ENCODE peak calls at places on chromosome 15, in five cellular contexts. A, Q, V, Y and O are unnamed samples.

GRCh38 chr15:83015361-83015760 is 3.9 kb upstream of the C15orf40 start:
- ATAC-seq in A (no peak), Q (no peak), V (no peak), Y (no peak), O (no peak)

GRCh38 chr15:70763950-70764730 is 782 bp upstream of the UACA start:
- ATAC-seq in A (no peak), Q (no peak), V (no peak), Y (no peak), O (no peak)

GRCh38 chr15:70088887-70089691 is 8.6 kb downstream of the TLE3 start:
- ATAC-seq in A (no peak), Q (no peak), V (peak), Y (no peak), O (peak)

GRCh38 chr15:69595009-69595825 is 142.6 kb downstream of the RPLP1 start:
- ATAC-seq in A (no peak), Q (no peak), V (peak), Y (no peak), O (peak)

GRCh38 chr15:92451225-92451825 is 57.6 kb downstream of the ST8SIA2 start:
- ATAC-seq in A (no peak), Q (no peak), V (no peak), Y (no peak), O (no peak)

GRCh38 chr15:65071381-65071811 is 3.6 kb upstream of the RASL12 start:
- ATAC-seq in A (no peak), Q (no peak), V (peak), Y (no peak), O (peak)

GRCh38 chr15:35606345-35606744 is 60.4 kb upstream of the DPH6 start:
- ATAC-seq in A (peak), Q (no peak), V (no peak), Y (no peak), O (no peak)

GRCh38 chr15:74957301-74958035 is 896 bp upstream of the RPP25 start:
- ATAC-seq in A (peak), Q (peak), V (peak), Y (no peak), O (peak)

GRCh38 chr15:69300129-69300588 is 1.4 kb downstream of the PAQR5 start:
- ATAC-seq in A (no peak), Q (no peak), V (no peak), Y (no peak), O (no peak)

GRCh38 chr15:42385206-42385979 is 26.1 kb downstream of the CAPN3 start:
- ATAC-seq in A (peak), Q (peak), V (no peak), Y (peak), O (no peak)

GRCh38 chr15:63364293-63365003 is 17.2 kb downstream of the CA12 start:
- ATAC-seq in A (no peak), Q (no peak), V (no peak), Y (no peak), O (no peak)

GRCh38 chr15:61749169-61749568 is 311.1 kb downstream of the VPS13C start:
- ATAC-seq in A (no peak), Q (no peak), V (no peak), Y (no peak), O (no peak)

GRCh38 chr15:64869501-64869900 is 27.8 kb downstream of the PLEKHO2 start:
- ATAC-seq in A (no peak), Q (no peak), V (no peak), Y (no peak), O (no peak)

GRCh38 chr15:60520041-60520824 is 41.3 kb upstream of the ICE2 start:
- ATAC-seq in A (peak), Q (peak), V (peak), Y (no peak), O (no peak)

GRCh38 chr15:52797625-52798501 is 7.7 kb upstream of the ONECUT1 start:
- ATAC-seq in A (no peak), Q (no peak), V (no peak), Y (no peak), O (no peak)

GRCh38 chr15:52511084-52511483 is 17.6 kb downstream of the MYO5A start:
- ATAC-seq in A (no peak), Q (no peak), V (no peak), Y (no peak), O (no peak)

GRCh38 chr15:73240864-73241499 is 127.8 kb downstream of the HCN4 start:
- ATAC-seq in A (peak), Q (peak), V (peak), Y (peak), O (no peak)

GRCh38 chr15:94259863-94260262 is 28.5 kb downstream of the MCTP2 start:
- ATAC-seq in A (peak), Q (no peak), V (no peak), Y (no peak), O (no peak)

GRCh38 chr15:58057559-58057958 is 8.0 kb downstream of the ALDH1A2 start:
- ATAC-seq in A (no peak), Q (no peak), V (no peak), Y (no peak), O (no peak)

GRCh38 chr15:92807971-92808571 is 92.1 kb upstream of the CHD2 start:
- ATAC-seq in A (no peak), Q (no peak), V (no peak), Y (no peak), O (no peak)

GRCh38 chr15:35307026-35307425 is 221.9 kb upstream of the NANOGP8 start:
- ATAC-seq in A (peak), Q (peak), V (no peak), Y (no peak), O (no peak)

GRCh38 chr15:100400996-100401395 is 59.2 kb upstream of the ADAMTS17 start:
- ATAC-seq in A (no peak), Q (no peak), V (no peak), Y (no peak), O (no peak)

GRCh38 chr15:94582368-94582767 is 351.0 kb downstream of the MCTP2 start:
- ATAC-seq in A (peak), Q (peak), V (no peak), Y (peak), O (peak)

GRCh38 chr15:29889545-29890329 is 67.5 kb upstream of the TJP1 start:
- ATAC-seq in A (no peak), Q (no peak), V (no peak), Y (no peak), O (no peak)

DNA sequence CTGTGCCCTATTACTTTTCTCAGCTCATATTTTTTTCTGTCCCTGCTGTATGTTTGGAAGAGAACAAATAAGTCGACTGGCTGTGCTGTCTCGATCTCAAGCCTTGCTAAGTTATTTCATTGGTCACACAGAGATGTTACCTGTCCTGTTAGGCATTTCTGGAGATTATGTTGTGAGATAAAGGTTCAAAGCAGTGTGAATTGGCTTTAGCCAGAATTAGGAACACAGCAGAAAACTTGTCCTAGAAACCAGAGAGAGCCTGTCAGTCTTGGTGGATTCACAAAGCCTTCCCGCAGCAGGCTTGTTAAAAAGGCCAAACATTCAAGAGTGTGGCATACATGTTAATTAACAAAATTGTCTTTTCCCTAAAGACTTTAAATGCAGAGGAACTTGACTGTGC is 25.0 kb downstream of the ABHD2 start:
- ATAC-seq in A (no peak), Q (no peak), V (no peak), Y (no peak), O (no peak)
- H3K27ac ChIP-seq in A (peak), Q (no peak), V (peak), Y (peak), O (peak)

DNA sequence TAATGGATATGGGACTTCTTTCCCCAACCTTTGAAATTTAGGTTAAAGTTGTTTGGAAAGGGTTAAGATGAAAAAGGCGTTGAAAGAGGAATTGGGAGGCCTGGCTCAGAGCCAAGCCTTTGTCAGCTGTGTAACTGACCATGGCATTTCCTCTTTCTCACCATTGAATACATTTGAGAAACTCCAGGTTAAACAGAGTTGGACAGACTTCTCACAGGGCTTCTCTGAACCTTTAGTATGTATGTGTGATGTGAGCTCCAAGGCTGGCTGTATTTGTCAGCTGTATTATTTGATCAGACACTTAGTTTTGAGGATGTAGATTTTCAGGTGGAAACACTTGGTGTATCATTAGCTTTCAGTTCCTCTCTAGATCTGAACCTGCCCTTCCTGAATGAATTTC is 136.4 kb upstream of the GOLGA6L4 start:
- ATAC-seq in A (peak), Q (no peak), V (peak), Y (no peak), O (no peak)
- TF ChIP-seq EP300 in A (no peak), Q (no peak), V (no peak), Y (no peak), O (no peak)

DNA sequence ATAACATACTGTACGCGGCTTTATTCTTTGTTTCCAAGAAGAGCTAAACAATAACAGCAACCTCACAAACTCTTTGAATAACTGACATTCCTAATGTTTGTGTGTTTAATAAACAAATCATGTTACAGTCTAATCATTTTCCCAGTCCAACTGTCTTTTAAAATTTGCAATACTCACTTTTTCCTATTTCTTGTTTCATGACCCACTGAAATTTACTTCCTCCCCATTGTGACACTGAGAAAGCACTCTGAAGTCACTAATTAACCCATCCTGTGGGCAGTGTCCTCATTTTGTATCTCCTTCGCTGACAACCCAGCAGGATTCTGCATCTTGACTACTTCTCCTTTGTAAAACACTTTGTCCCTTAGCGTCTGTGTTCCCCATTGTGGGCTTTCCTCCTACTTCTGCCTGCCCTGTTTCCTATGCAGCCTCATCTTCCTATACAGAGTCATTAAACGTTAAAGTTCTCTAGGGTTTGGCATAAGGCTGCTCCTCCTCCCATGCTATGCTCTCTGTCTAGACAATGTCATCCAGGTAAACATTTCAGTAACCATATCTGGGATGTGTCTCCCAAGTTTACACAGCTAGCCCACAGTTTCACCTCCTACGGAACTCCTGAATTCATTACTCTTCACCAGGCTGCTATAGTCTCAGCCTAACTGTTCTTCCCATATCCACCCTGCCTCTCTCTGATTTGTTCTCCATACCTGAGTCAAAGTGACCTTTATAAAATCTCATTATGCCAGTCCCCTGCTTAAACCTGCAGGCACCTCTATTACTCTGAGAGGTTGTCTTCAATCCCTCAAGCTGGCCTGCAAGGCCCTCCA is 148.9 kb downstream of the GREM1 start:
- ATAC-seq in A (peak), Q (no peak), V (peak), Y (peak), O (no peak)
- H3K27ac ChIP-seq in A (no peak), Q (peak), V (no peak), Y (no peak), O (peak)

GRCh38 chr15:90594297-90594696 is 64.6 kb downstream of the CRTC3 start:
- ATAC-seq in A (peak), Q (no peak), V (peak), Y (no peak), O (peak)
- TF ChIP-seq EP300 in A (peak), Q (no peak), V (peak), Y (no peak), O (no peak)

GRCh38 chr15:89514596-89515406 is 18.4 kb upstream of the RHCG start:
- ATAC-seq in A (no peak), Q (no peak), V (no peak), Y (no peak), O (no peak)
- H3K27ac ChIP-seq in A (no peak), Q (no peak), V (no peak), Y (no peak), O (no peak)

GRCh38 chr15:37881237-37882013 is 53.0 kb upstream of the TMCO5A start:
- ATAC-seq in A (no peak), Q (no peak), V (no peak), Y (no peak), O (no peak)
- TF ChIP-seq EP300 in A (no peak), Q (no peak), V (no peak), Y (no peak), O (no peak)

DNA sequence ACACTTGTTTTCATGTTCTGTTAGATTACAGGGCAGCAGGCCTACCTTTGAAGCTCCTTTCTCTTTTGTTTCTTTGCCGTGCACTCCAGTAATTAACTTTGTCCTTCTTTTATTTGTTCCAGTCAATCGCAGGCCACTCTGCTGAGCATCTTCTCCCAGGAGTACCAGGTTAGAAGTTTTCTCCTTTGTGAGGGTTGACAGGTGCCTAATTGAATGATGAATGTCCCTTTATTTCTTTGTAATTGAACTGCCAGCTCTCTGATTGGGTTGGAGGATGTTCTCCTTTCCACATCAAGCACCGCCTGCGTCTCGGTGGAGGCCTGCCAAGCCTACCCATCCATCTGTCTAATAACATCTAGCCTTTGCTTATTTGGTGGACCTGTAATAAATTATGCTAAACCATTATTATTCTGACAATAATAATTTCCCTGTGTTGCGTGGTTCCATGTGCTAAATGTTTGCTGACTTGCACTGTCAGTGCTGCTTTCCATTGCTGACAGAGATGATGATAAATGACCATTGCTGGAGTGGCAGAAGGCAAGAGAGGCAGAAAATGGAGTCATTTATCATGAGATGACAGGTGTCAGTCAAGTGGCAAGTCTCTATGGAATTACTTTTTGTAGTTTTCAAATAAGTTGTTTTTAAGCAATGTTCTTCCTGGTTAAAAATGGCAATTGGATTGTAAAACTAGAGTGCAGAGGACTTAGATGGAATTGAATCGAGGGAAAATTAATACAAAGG is 64.9 kb downstream of the CDIN1 start:
- ATAC-seq in A (no peak), Q (no peak), V (no peak), Y (no peak), O (no peak)
- H3K27ac ChIP-seq in A (no peak), Q (no peak), V (no peak), Y (no peak), O (no peak)